ENCODE peak calls at places on chromosome 9, in seven cellular contexts. F is dorsolateral prefrontal cortex; K is heart left ventricle; T is psoas muscle; R is neural progenitor cell; O is effector memory CD4-positive, alpha-beta T cell; V is lung. M is an unnamed sample.

GRCh38 chr9:127519301-127520166 is 68.2 kb downstream of the LRSAM1 start:
- DNase-seq in F (no peak), K (peak; percentile 68), T (no peak), R (no peak), O (no peak), V (peak; percentile 37), M (no peak)

GRCh38 chr9:27203783-27204182 is 93.2 kb downstream of the EQTN start:
- DNase-seq in F (no peak), K (no peak), T (no peak), R (no peak), O (no peak), V (no peak), M (no peak)

GRCh38 chr9:113719919-113720318 is 156.2 kb upstream of the ZNF618 start:
- DNase-seq in F (no peak), K (no peak), T (no peak), R (no peak), O (no peak), V (no peak), M (no peak)

GRCh38 chr9:101951598-101951997 is 213.2 kb upstream of the GRIN3A start:
- DNase-seq in F (no peak), K (no peak), T (no peak), R (no peak), O (no peak), V (no peak), M (no peak)

GRCh38 chr9:136085815-136086212 is 9.3 kb downstream of the NACC2 start:
- DNase-seq in F (peak; percentile 83), K (peak; percentile 83), T (peak; percentile 90), R (no peak), O (no peak), V (peak; percentile 73), M (peak; percentile 49)

GRCh38 chr9:110076894-110077725 is 130.8 kb downstream of the C9orf152 start:
- DNase-seq in F (no peak), K (no peak), T (no peak), R (no peak), O (no peak), V (no peak), M (no peak)

GRCh38 chr9:71725590-71726338 is 42.5 kb downstream of the CEMIP2 start:
- DNase-seq in F (no peak), K (no peak), T (no peak), R (no peak), O (no peak), V (no peak), M (no peak)

GRCh38 chr9:99162759-99163364 is 57.9 kb downstream of the TGFBR1 start:
- DNase-seq in F (no peak), K (no peak), T (no peak), R (peak; percentile 56), O (no peak), V (no peak), M (no peak)

GRCh38 chr9:4590430-4591122 is 71.5 kb upstream of the PLPP6 start:
- DNase-seq in F (no peak), K (no peak), T (no peak), R (no peak), O (no peak), V (peak; percentile 33), M (no peak)

GRCh38 chr9:86057491-86057890 is 41.9 kb downstream of the GOLM1 start:
- DNase-seq in F (no peak), K (no peak), T (no peak), R (no peak), O (no peak), V (no peak), M (no peak)

GRCh38 chr9:69797680-69798079 is 22.9 kb upstream of the CFAP95 start:
- DNase-seq in F (no peak), K (no peak), T (no peak), R (no peak), O (no peak), V (no peak), M (no peak)

GRCh38 chr9:93590609-93591234 is 14.3 kb downstream of the PHF2 start:
- DNase-seq in F (no peak), K (no peak), T (peak; percentile 28), R (no peak), O (no peak), V (peak; percentile 27), M (no peak)

GRCh38 chr9:6938447-6938846 is 180.7 kb downstream of the KDM4C start:
- DNase-seq in F (no peak), K (no peak), T (no peak), R (no peak), O (no peak), V (no peak), M (no peak)
- H3K27ac ChIP-seq in F (no peak overlapping the region), K (no peak overlapping the region), T (no peak overlapping the region), R (no peak overlapping the region), O (no peak overlapping the region), V (no peak overlapping the region), M (no peak overlapping the region)

GRCh38 chr9:120936764-120937122 is 10.1 kb upstream of the TRAF1 start:
- DNase-seq in F (no peak), K (no peak), T (no peak), R (no peak), O (no peak), V (no peak), M (no peak)
- H3K27ac ChIP-seq in F (peak overlapping the region; percentile 80), K (peak overlapping the region; percentile 65), T (no peak overlapping the region), R (no peak overlapping the region), O (peak overlapping the region; percentile 100), V (no peak overlapping the region), M (peak overlapping the region; percentile 91)

GRCh38 chr9:137967280-137967943 is 89.8 kb downstream of the CACNA1B start:
- DNase-seq in F (no peak), K (no peak), T (peak; percentile 26), R (no peak), O (no peak), V (no peak), M (no peak)
- H3K27ac ChIP-seq in F (no peak overlapping the region), K (no peak overlapping the region), T (no peak overlapping the region), R (no peak overlapping the region), O (no peak overlapping the region), V (no peak overlapping the region), M (no peak overlapping the region)

GRCh38 chr9:87567988-87568800 is 70.5 kb downstream of the DAPK1 start:
- DNase-seq in F (no peak), K (no peak), T (no peak), R (no peak), O (no peak), V (no peak), M (no peak)

GRCh38 chr9:87569008-87569908 is 71.6 kb downstream of the DAPK1 start:
- DNase-seq in F (no peak), K (no peak), T (no peak), R (peak; percentile 23), O (no peak), V (no peak), M (no peak)

GRCh38 chr9:87570000-87570834 is 72.5 kb downstream of the DAPK1 start:
- DNase-seq in F (no peak), K (no peak), T (no peak), R (no peak), O (no peak), V (no peak), M (no peak)

GRCh38 chr9:87573841-87574342 is 76.2 kb downstream of the DAPK1 start:
- DNase-seq in F (no peak), K (no peak), T (no peak), R (no peak), O (no peak), V (no peak), M (no peak)

GRCh38 chr9:87572719-87573118 is 75.1 kb downstream of the DAPK1 start:
- DNase-seq in F (no peak), K (no peak), T (no peak), R (no peak), O (no peak), V (no peak), M (no peak)
- H3K27ac ChIP-seq in F (no peak overlapping the region), K (no peak overlapping the region), T (no peak overlapping the region), R (no peak overlapping the region), O (no peak overlapping the region), V (no peak overlapping the region), M (no peak overlapping the region)

DNA sequence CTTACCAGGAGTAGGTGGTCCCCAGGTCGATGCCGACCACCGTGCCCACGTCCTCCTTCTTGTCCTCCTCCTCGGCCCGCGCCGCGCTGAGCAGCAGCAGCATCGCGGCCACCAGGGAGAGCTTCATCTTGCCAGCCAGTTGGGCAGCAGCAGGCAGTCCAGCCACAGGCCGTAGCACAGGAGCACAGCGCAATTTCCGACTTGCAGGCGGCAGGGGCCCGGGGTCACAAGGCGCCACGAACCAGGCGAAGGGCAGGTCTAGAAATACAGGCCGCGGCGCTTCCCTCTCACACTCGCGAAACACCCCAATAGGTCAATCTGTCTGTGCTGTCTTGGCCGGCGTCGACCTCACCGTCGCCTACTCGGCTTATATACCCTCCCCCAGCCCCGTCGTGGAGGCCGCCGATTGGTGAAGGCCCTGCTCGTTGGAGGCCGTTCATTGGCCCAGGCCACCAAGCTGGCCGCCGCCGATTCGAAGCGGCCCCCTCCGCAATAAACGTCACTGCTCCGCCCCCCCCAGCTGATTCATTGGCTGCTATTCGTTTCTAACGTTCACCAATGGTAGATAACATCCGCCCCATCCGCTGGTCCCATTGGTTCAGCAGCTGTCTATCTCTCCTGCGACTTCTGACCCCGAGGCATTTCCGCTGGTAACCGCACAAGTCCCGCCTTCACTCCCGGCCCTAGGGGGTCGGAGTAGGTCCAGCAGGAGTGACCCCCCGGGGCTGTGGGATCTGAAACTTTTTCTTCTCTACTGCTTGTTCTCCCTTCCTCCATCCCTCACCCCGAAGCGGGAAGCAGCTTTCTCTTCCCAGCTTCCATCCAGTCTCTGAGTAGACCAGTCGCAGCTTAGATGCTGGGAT is at the start of gene HSPA5:
- DNase-seq in F (peak; percentile 100), K (peak; percentile 100), T (peak; percentile 100), R (peak; percentile 99), O (peak; percentile 100), V (peak; percentile 100), M (peak; percentile 100)
- H3K27ac ChIP-seq in F (peak within 1 kb of the TSS; percentile 90), K (peak within 1 kb of the TSS; percentile 94), T (peak within 1 kb of the TSS; percentile 99), R (peak within 1 kb of the TSS; percentile 98), O (peak within 1 kb of the TSS; percentile 97), V (peak within 1 kb of the TSS; percentile 87), M (peak within 1 kb of the TSS; percentile 91)

DNA sequence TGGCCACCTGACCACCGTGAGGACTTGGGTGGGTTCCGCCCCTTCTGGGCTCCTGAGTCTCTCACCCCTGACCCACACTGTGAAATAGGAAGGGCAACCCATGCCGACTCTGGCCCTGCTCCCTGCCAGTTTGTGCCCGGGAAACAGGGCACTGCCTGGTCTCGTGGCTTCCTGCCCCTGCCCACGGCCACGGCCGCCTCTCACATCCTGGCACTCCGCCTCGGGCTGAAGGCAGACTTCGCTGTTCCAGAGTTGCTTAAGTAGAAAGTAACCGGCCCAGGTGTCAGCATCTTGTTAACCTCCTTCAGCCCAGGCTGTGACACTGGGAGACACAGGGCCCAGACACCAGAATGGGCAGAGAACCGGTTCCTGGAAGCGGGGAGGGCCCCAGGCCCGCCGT is 68.7 kb upstream of the RNU6ATAC start:
- DNase-seq in F (no peak), K (no peak), T (no peak), R (no peak), O (no peak), V (no peak), M (no peak)
- H3K27ac ChIP-seq in F (no peak overlapping the region), K (no peak overlapping the region), T (no peak overlapping the region), R (no peak overlapping the region), O (no peak overlapping the region), V (no peak overlapping the region), M (no peak overlapping the region)

GRCh38 chr9:131306397-131306997 is 17.0 kb downstream of the PLPP7 start:
- DNase-seq in F (no peak), K (no peak), T (no peak), R (no peak), O (no peak), V (no peak), M (no peak)
- H3K27ac ChIP-seq in F (no peak overlapping the region), K (peak overlapping the region; percentile 35), T (no peak overlapping the region), R (no peak overlapping the region), O (no peak overlapping the region), V (no peak overlapping the region), M (no peak overlapping the region)

GRCh38 chr9:2024888-2025781 is 10.0 kb downstream of the SMARCA2 start:
- DNase-seq in F (no peak), K (no peak), T (no peak), R (no peak), O (no peak), V (no peak), M (no peak)
- H3K27ac ChIP-seq in F (peak overlapping the region; percentile 4), K (peak overlapping the region; percentile 57), T (peak overlapping the region; percentile 14), R (no peak overlapping the region), O (no peak overlapping the region), V (peak overlapping the region; percentile 36), M (peak overlapping the region; percentile 12)